ENCODE peak calls at places on chromosomes 4 and X, in nine cellular contexts. L is GM23248, C is hepatocyte, G is transverse colon, I is left ventricle myocardium inferior, T is left lung, Y is RWPE2, D is right lobe of liver, B is DND-41. U is an unnamed sample.

GRCh38 chr4:6272863-6273660 is 3.4 kb downstream of the WFS1 start:
- DNase-seq in L (peak), C (peak), I (no peak), D (no peak), T (peak), G (no peak), B (no peak), Y (no peak), U (no peak)

GRCh38 chr4:143294310-143294709 is 42.4 kb upstream of the GAB1 start:
- DNase-seq in G (peak), Y (no peak), D (no peak), C (peak), B (no peak), T (no peak), I (peak), L (peak), U (peak)

GRCh38 chrX:13939741-13940597 is 89.7 kb downstream of the GEMIN8 start:
- DNase-seq in C (no peak), G (no peak), I (no peak), T (no peak), B (no peak), Y (no peak), D (no peak), L (no peak), U (no peak)

GRCh38 chrX:14095702-14096101 is 66.0 kb upstream of the GEMIN8 start:
- DNase-seq in G (peak), I (no peak), B (peak), Y (no peak), C (peak), T (no peak), D (no peak), L (peak), U (no peak)

GRCh38 chrX:46840946-46841740 is 4.3 kb downstream of the RP2 start:
- DNase-seq in G (no peak), D (no peak), Y (no peak), B (no peak), I (no peak), C (no peak), T (no peak), L (peak), U (no peak)

GRCh38 chr4:92714640-92715039 is 410.9 kb downstream of the GRID2 start:
- DNase-seq in D (no peak), T (no peak), L (no peak), C (no peak), G (no peak), I (no peak), Y (no peak), B (no peak), U (no peak)

GRCh38 chr4:45701616-45702015 is 422.2 kb downstream of the GABRG1 start:
- DNase-seq in C (no peak), G (no peak), D (no peak), Y (no peak), L (no peak), I (no peak), B (no peak), T (no peak), U (no peak)

GRCh38 chr4:145501051-145501660 is 19.5 kb downstream of the SMAD1 start:
- DNase-seq in I (no peak), Y (no peak), D (no peak), C (no peak), B (no peak), T (no peak), G (no peak), L (no peak), U (no peak)

GRCh38 chr4:3421470-3421869 is 20.3 kb upstream of the HGFAC start:
- DNase-seq in B (no peak), L (no peak), T (peak), C (no peak), D (peak), I (no peak), Y (peak), G (no peak), U (peak)

GRCh38 chr4:129583868-129584267 is 487.9 kb downstream of the C4orf33 start:
- DNase-seq in G (no peak), Y (no peak), I (peak), D (no peak), C (no peak), T (no peak), B (peak), L (no peak), U (no peak)

GRCh38 chr4:180827610-180828009 is 1415.6 kb upstream of the TENM3 start:
- DNase-seq in B (peak), C (peak), G (no peak), T (no peak), Y (no peak), L (peak), I (no peak), D (no peak), U (no peak)

GRCh38 chr4:184826315-184827266 is 823 bp upstream of the ACSL1 start:
- DNase-seq in G (peak), T (peak), I (peak), C (no peak), D (peak), L (peak), B (peak), Y (no peak), U (no peak)

GRCh38 chrX:23327104-23327503 is 7.5 kb upstream of the PTCHD1 start:
- DNase-seq in C (peak), T (no peak), D (no peak), I (no peak), B (no peak), G (no peak), L (no peak), Y (no peak), U (no peak)

GRCh38 chrX:153700376-153700945 is 12.7 kb downstream of the SLC6A8 start:
- DNase-seq in T (no peak), G (no peak), C (no peak), B (no peak), Y (no peak), D (no peak), L (no peak), I (no peak), U (no peak)

GRCh38 chrX:153702350-153703035 is 14.8 kb downstream of the SLC6A8 start:
- DNase-seq in T (no peak), L (no peak), G (no peak), D (no peak), B (no peak), I (no peak), C (no peak), Y (no peak), U (no peak)

GRCh38 chrX:153701706-153702105 is 14.0 kb downstream of the SLC6A8 start:
- DNase-seq in Y (no peak), I (no peak), B (no peak), L (no peak), T (no peak), D (no peak), G (no peak), C (no peak), U (no peak)

GRCh38 chrX:153703036-153703370 is 15.3 kb downstream of the SLC6A8 start:
- DNase-seq in L (no peak), B (no peak), D (no peak), T (no peak), C (no peak), G (peak), Y (no peak), I (peak), U (no peak)

DNA sequence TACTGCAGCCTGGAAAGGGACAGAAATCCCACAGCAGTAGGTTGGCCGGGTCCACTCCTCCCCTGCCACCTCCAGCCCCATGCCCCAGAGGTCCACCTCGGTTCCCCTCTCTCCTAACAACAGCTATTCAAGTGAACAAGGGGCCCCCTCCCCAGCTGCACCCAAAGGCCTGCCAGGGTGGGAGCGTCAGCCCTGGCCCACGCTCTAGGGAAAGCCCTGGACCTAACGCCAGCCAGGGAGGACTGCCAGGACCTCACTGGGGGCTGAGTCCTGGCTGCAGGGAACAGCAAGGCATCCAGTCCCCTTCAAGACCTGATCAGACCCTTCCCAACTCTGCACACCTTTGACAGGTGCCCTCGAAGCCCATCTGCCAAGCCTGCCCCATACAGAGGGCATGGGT is 13.2 kb downstream of the SLC6A8 start:
- DNase-seq in G (no peak), Y (no peak), B (no peak), I (no peak), D (no peak), C (no peak), L (no peak), T (no peak), U (no peak)
- H3K27ac ChIP-seq in G (peak), Y (no peak), B (no peak), I (peak), D (no peak), C (no peak), L (no peak), T (no peak), U (no peak)

GRCh38 chr4:78331186-78331585 is 220.4 kb upstream of the ANXA3 start:
- DNase-seq in Y (no peak), C (no peak), I (no peak), G (no peak), L (no peak), T (no peak), B (no peak), D (no peak), U (no peak)
- H3K4me3 ChIP-seq in Y (no peak), C (no peak), I (no peak), G (no peak), L (no peak), T (no peak), B (no peak), D (no peak), U (no peak)

GRCh38 chr4:7959066-7959465 is 19.4 kb upstream of the AFAP1 start:
- DNase-seq in L (no peak), B (no peak), D (no peak), G (no peak), I (no peak), Y (no peak), C (no peak), T (no peak), U (no peak)

GRCh38 chr4:7957113-7957656 is 17.5 kb upstream of the AFAP1 start:
- DNase-seq in D (no peak), Y (no peak), T (no peak), L (no peak), C (no peak), I (no peak), G (no peak), B (no peak), U (no peak)

GRCh38 chr4:7960790-7961655 is 21.4 kb upstream of the AFAP1 start:
- DNase-seq in Y (peak), C (peak), B (peak), D (no peak), T (no peak), L (peak), G (no peak), I (no peak), U (no peak)

GRCh38 chr4:7962609-7963508 is 23.2 kb upstream of the AFAP1 start:
- DNase-seq in T (no peak), C (no peak), B (no peak), L (no peak), Y (no peak), G (no peak), D (no peak), I (no peak), U (no peak)

DNA sequence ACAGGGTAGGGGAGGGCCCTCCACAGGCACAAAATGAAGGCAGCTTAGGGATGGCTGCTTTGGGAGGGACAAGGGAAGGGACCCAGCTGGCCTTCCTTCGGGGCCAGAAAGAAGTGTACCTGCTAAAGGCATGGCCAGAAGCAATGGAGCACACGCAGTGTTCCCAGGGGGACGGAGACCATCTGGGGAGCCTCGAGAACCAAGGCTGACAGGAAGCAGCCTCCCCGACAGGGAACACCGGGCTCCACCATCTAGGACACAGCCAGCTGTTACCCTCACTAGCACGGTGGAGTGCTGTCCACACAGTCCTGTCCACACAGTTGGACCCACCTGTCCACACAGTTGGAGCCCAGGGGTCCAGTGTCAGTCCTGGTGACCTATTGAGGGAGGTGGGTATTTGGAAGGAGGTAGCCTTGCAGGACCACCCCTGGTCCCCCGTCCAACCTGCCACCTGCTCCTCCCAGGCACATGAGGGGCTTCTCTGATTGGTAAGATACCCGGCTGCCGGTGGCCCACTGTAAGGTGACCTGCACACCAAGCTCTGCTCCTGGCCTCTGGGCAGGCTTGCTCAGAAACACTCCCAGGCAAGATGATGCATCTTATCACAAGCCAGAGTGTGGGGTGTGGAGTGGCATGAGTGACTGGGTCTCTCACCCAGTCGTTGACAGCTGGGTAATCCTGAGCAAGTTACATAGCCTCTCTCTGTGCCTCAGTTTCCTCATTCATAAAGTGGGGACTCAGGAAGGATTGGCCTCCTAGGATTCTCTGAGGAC is 20.5 kb upstream of the AFAP1 start:
- DNase-seq in T (no peak), D (no peak), B (no peak), G (no peak), I (no peak), C (no peak), Y (no peak), L (peak), U (no peak)
- H3K27ac ChIP-seq in T (peak), D (no peak), B (no peak), G (peak), I (no peak), C (peak), Y (peak), L (peak), U (peak)

GRCh38 chr4:177802149-177802548 is 359.9 kb upstream of the AGA start:
- DNase-seq in I (no peak), Y (no peak), T (no peak), D (no peak), C (no peak), G (no peak), B (no peak), L (no peak), U (no peak)
- H3K4me3 ChIP-seq in I (no peak), Y (no peak), T (no peak), D (no peak), C (no peak), G (no peak), B (no peak), L (no peak), U (no peak)

GRCh38 chr4:15231265-15232091 is 196.4 kb upstream of the C1QTNF7 start:
- DNase-seq in T (no peak), G (peak), I (peak), L (peak), B (peak), Y (no peak), C (peak), D (peak), U (peak)

DNA sequence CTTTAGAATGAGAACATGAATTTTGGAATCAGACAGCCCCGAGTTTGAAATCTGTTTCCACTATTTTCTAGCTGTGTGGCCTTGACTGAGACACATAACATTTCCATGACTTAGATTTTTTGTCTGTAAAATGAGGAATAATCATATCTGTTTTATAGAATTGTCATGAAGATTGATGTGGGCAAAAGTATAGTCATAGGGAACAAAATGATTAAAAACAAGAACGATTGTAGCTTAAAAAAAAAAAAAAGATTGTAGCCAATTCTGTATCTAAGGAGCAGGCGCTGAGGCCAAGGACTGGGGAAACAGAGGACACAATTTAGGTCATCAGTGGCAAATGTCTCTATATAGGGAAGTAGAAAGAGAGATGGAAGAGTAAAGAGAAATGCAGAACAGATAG is 201.6 kb upstream of the C1QTNF7 start:
- DNase-seq in L (no peak), Y (no peak), I (no peak), C (no peak), G (no peak), D (no peak), T (no peak), B (no peak), U (no peak)
- H3K27ac ChIP-seq in L (no peak), Y (no peak), I (no peak), C (no peak), G (no peak), D (no peak), T (no peak), B (no peak), U (no peak)

GRCh38 chr4:48779998-48780866 is at the start of gene FRYL:
- DNase-seq in L (peak), D (peak), G (peak), C (peak), B (peak), I (peak), T (peak), Y (peak), U (peak)

GRCh38 chr4:48779095-48779997 is 733 bp downstream of the FRYL start:
- DNase-seq in Y (peak), C (peak), I (peak), G (peak), T (peak), D (peak), L (peak), B (peak), U (peak)

GRCh38 chr4:48777739-48778138 is 2.3 kb downstream of the FRYL start:
- DNase-seq in B (peak), C (no peak), D (no peak), I (no peak), T (no peak), Y (no peak), G (no peak), L (peak), U (no peak)

GRCh38 chr4:48780867-48781219 is 764 bp upstream of the FRYL start:
- DNase-seq in Y (no peak), D (no peak), C (peak), L (peak), I (no peak), G (peak), T (no peak), B (peak), U (no peak)

DNA sequence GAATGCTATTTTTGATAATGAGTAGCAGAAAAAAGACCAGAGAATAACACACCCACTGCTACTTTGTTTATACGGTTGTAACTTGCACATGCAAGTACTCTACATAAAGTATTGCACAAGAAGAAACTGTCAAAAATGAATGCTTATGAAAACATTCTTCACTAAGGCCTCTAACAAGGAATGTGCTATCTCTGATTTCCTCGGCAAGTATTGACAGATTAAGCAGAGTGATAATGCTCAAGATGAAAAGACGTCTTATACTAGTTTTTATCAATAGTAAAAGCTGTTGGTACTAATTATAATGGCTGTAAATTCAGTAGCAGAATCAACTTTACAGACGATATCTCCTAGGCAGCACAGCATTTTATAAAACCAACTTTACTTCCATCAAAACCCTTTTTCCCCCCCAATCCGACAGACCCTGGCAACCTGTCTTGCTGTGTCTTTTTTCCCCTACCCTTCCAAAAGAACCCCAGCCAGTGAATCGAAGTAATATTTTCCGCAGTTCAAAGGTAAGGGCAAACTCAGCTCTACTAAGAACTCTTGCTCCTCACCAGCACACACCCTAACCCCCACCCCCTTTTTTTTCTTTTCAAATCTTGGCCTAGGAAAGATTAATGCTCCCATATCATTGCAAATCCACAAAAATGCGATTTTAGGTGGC is 1.5 kb downstream of the FRYL start:
- DNase-seq in B (no peak), I (no peak), L (peak), G (no peak), D (no peak), Y (no peak), T (no peak), C (no peak), U (no peak)
- H3K4me3 ChIP-seq in B (peak), I (peak), L (peak), G (peak), D (peak), Y (peak), T (peak), C (peak), U (peak)

GRCh38 chr4:1715002-1715761 is 3.1 kb upstream of the SLBP start:
- DNase-seq in B (no peak), C (no peak), I (no peak), L (peak), G (peak), T (no peak), D (no peak), Y (no peak), U (peak)
- H3K27ac ChIP-seq in B (peak), C (no peak), I (peak), L (peak), G (peak), T (no peak), D (no peak), Y (no peak), U (no peak)

GRCh38 chr4:113114884-113115283 is 65.4 kb downstream of the ANK2 start:
- DNase-seq in Y (no peak), C (no peak), B (no peak), G (no peak), I (no peak), T (no peak), L (no peak), D (no peak), U (no peak)

GRCh38 chr4:113113151-113113550 is 63.7 kb downstream of the ANK2 start:
- DNase-seq in D (no peak), T (no peak), I (no peak), L (no peak), Y (no peak), G (no peak), B (no peak), C (no peak), U (no peak)

GRCh38 chr4:113112341-113112978 is 63.0 kb downstream of the ANK2 start:
- DNase-seq in T (no peak), I (no peak), L (no peak), C (no peak), D (no peak), G (no peak), B (no peak), Y (no peak), U (no peak)

GRCh38 chr4:113117346-113117677 is 67.9 kb downstream of the ANK2 start:
- DNase-seq in B (no peak), D (no peak), G (no peak), T (no peak), L (no peak), C (no peak), Y (no peak), I (no peak), U (no peak)

GRCh38 chr4:113116414-113117345 is 67.2 kb downstream of the ANK2 start:
- DNase-seq in B (no peak), G (no peak), L (no peak), D (no peak), T (no peak), C (peak), Y (no peak), I (no peak), U (no peak)
- H3K4me3 ChIP-seq in B (no peak), G (no peak), L (no peak), D (no peak), T (no peak), C (no peak), Y (no peak), I (peak), U (no peak)

U was measured in upper lobe of right lung.